ENCODE peak calls at places on chromosomes 11 and 22, in eight cellular contexts. One of them, this sample, is unnamed.

GRCh38 chr22:46091277-46091977 is 58.9 kb upstream of the PPARA start:
- DNase-seq in A673: no peak
- DNase-seq in DMS153: no peak
- DNase-seq in nephron progenitor cell: no peak
- DNase-seq in brain microvascular endothelial cell: no peak
- DNase-seq in activated T-cell treated with anti-CD3 and anti-CD28 coated beads for 48 hours: no peak
- DNase-seq in mesothelial cell of epicardium: no peak
- DNase-seq in midbrain: no peak
- DNase-seq in this sample: no peak

GRCh38 chr22:50434849-50435700 is 39.8 kb downstream of the SBF1 start:
- DNase-seq in nephron progenitor cell: no peak
- DNase-seq in DMS153: no peak
- DNase-seq in activated T-cell treated with anti-CD3 and anti-CD28 coated beads for 48 hours: no peak
- DNase-seq in A673: no peak
- DNase-seq in mesothelial cell of epicardium: no peak
- DNase-seq in midbrain: no peak
- DNase-seq in brain microvascular endothelial cell: no peak
- DNase-seq in this sample: no peak

GRCh38 chr11:34148504-34149165 is 43.2 kb downstream of the NAT10 start:
- DNase-seq in mesothelial cell of epicardium: no peak
- DNase-seq in DMS153: no peak
- DNase-seq in midbrain: no peak
- DNase-seq in brain microvascular endothelial cell: no peak
- DNase-seq in activated T-cell treated with anti-CD3 and anti-CD28 coated beads for 48 hours: no peak
- DNase-seq in nephron progenitor cell: peak
- DNase-seq in A673: no peak
- DNase-seq in this sample: no peak

GRCh38 chr22:37392929-37393328 is 34.4 kb downstream of the ELFN2 start:
- DNase-seq in brain microvascular endothelial cell: no peak
- DNase-seq in DMS153: no peak
- DNase-seq in mesothelial cell of epicardium: no peak
- DNase-seq in A673: no peak
- DNase-seq in nephron progenitor cell: no peak
- DNase-seq in activated T-cell treated with anti-CD3 and anti-CD28 coated beads for 48 hours: no peak
- DNase-seq in midbrain: no peak
- DNase-seq in this sample: no peak

GRCh38 chr11:80163441-80163840 is 722.6 kb upstream of the TENM4 start:
- DNase-seq in midbrain: no peak
- DNase-seq in activated T-cell treated with anti-CD3 and anti-CD28 coated beads for 48 hours: no peak
- DNase-seq in brain microvascular endothelial cell: no peak
- DNase-seq in mesothelial cell of epicardium: no peak
- DNase-seq in A673: no peak
- DNase-seq in DMS153: no peak
- DNase-seq in nephron progenitor cell: no peak
- DNase-seq in this sample: no peak

GRCh38 chr22:48587236-48587865 is 1240.3 kb downstream of the BRD1 start:
- DNase-seq in mesothelial cell of epicardium: no peak
- DNase-seq in midbrain: no peak
- DNase-seq in activated T-cell treated with anti-CD3 and anti-CD28 coated beads for 48 hours: no peak
- DNase-seq in A673: no peak
- DNase-seq in nephron progenitor cell: no peak
- DNase-seq in DMS153: no peak
- DNase-seq in brain microvascular endothelial cell: no peak
- DNase-seq in this sample: no peak

GRCh38 chr11:17352925-17353227 is 1.3 kb downstream of the NCR3LG1 start:
- DNase-seq in brain microvascular endothelial cell: no peak
- DNase-seq in nephron progenitor cell: peak
- DNase-seq in mesothelial cell of epicardium: no peak
- DNase-seq in A673: peak
- DNase-seq in activated T-cell treated with anti-CD3 and anti-CD28 coated beads for 48 hours: peak
- DNase-seq in DMS153: no peak
- DNase-seq in midbrain: no peak
- DNase-seq in this sample: peak

GRCh38 chr22:35065796-35066218 is at the start of gene ISX:
- DNase-seq in activated T-cell treated with anti-CD3 and anti-CD28 coated beads for 48 hours: no peak
- DNase-seq in brain microvascular endothelial cell: no peak
- DNase-seq in mesothelial cell of epicardium: no peak
- DNase-seq in A673: no peak
- DNase-seq in nephron progenitor cell: peak
- DNase-seq in midbrain: no peak
- DNase-seq in DMS153: peak
- DNase-seq in this sample: no peak

GRCh38 chr11:42145311-42145710 is 685.9 kb upstream of the LRRC4C start:
- DNase-seq in brain microvascular endothelial cell: no peak
- DNase-seq in mesothelial cell of epicardium: no peak
- DNase-seq in A673: no peak
- DNase-seq in nephron progenitor cell: no peak
- DNase-seq in DMS153: no peak
- DNase-seq in activated T-cell treated with anti-CD3 and anti-CD28 coated beads for 48 hours: no peak
- DNase-seq in midbrain: no peak
- DNase-seq in this sample: no peak

GRCh38 chr11:116073854-116074837 is 569.9 kb upstream of the CADM1 start:
- DNase-seq in DMS153: peak
- DNase-seq in activated T-cell treated with anti-CD3 and anti-CD28 coated beads for 48 hours: no peak
- DNase-seq in midbrain: no peak
- DNase-seq in nephron progenitor cell: no peak
- DNase-seq in A673: no peak
- DNase-seq in brain microvascular endothelial cell: no peak
- DNase-seq in mesothelial cell of epicardium: no peak
- DNase-seq in this sample: no peak

GRCh38 chr11:82733444-82734119 is at the start of gene FAM181B:
- DNase-seq in brain microvascular endothelial cell: peak
- DNase-seq in activated T-cell treated with anti-CD3 and anti-CD28 coated beads for 48 hours: peak
- DNase-seq in DMS153: peak
- DNase-seq in midbrain: peak
- DNase-seq in A673: peak
- DNase-seq in mesothelial cell of epicardium: peak
- DNase-seq in nephron progenitor cell: peak
- DNase-seq in this sample: peak

GRCh38 chr11:61503135-61503770 is 5.3 kb upstream of the LRRC10B start:
- DNase-seq in DMS153: no peak
- DNase-seq in A673: no peak
- DNase-seq in activated T-cell treated with anti-CD3 and anti-CD28 coated beads for 48 hours: no peak
- DNase-seq in midbrain: no peak
- DNase-seq in nephron progenitor cell: no peak
- DNase-seq in brain microvascular endothelial cell: no peak
- DNase-seq in mesothelial cell of epicardium: no peak
- DNase-seq in this sample: no peak

GRCh38 chr11:69965821-69966582 is 112.1 kb upstream of the ANO1 start:
- DNase-seq in DMS153: no peak
- DNase-seq in midbrain: no peak
- DNase-seq in activated T-cell treated with anti-CD3 and anti-CD28 coated beads for 48 hours: no peak
- DNase-seq in nephron progenitor cell: no peak
- DNase-seq in mesothelial cell of epicardium: no peak
- DNase-seq in A673: no peak
- DNase-seq in brain microvascular endothelial cell: no peak
- DNase-seq in this sample: no peak

GRCh38 chr11:115693002-115693401 is 188.8 kb upstream of the CADM1 start:
- DNase-seq in A673: no peak
- DNase-seq in activated T-cell treated with anti-CD3 and anti-CD28 coated beads for 48 hours: no peak
- DNase-seq in DMS153: no peak
- DNase-seq in nephron progenitor cell: no peak
- DNase-seq in brain microvascular endothelial cell: no peak
- DNase-seq in mesothelial cell of epicardium: no peak
- DNase-seq in midbrain: no peak
- DNase-seq in this sample: no peak

GRCh38 chr11:59560702-59561469 is 49.5 kb downstream of the OR4D9 start:
- DNase-seq in activated T-cell treated with anti-CD3 and anti-CD28 coated beads for 48 hours: peak
- DNase-seq in midbrain: peak
- DNase-seq in DMS153: peak
- DNase-seq in A673: peak
- DNase-seq in brain microvascular endothelial cell: peak
- DNase-seq in nephron progenitor cell: peak
- DNase-seq in mesothelial cell of epicardium: peak
- DNase-seq in this sample: peak

GRCh38 chr11:129141748-129142475 is 50.2 kb downstream of the ARHGAP32 start:
- DNase-seq in nephron progenitor cell: no peak
- DNase-seq in midbrain: no peak
- DNase-seq in brain microvascular endothelial cell: no peak
- DNase-seq in A673: no peak
- DNase-seq in mesothelial cell of epicardium: no peak
- DNase-seq in DMS153: no peak
- DNase-seq in activated T-cell treated with anti-CD3 and anti-CD28 coated beads for 48 hours: no peak
- DNase-seq in this sample: peak